ENCODE peak calls at places on chromosomes 7 and 10, in eight cellular contexts. N is mammary epithelial cell, U is hippocampal formation, A is heart right ventricle, O is H4, J is endothelial cell of umbilical vein, H is mesothelial cell of epicardium, R is glutamatergic neuron. T is an unnamed sample.

GRCh38 chr7:116339564-116339963 is 129.2 kb downstream of the TES start:
- DNase-seq in N (no peak), J (peak), O (no peak), H (no peak), R (no peak), U (no peak), A (no peak), T (no peak)

GRCh38 chr7:13875496-13876074 is 113.9 kb downstream of the ETV1 start:
- DNase-seq in H (no peak), J (no peak), O (no peak), R (no peak), N (no peak), U (no peak), A (no peak), T (no peak)

GRCh38 chr7:131921016-131921415 is 364.6 kb upstream of the PODXL start:
- DNase-seq in U (no peak), H (no peak), O (no peak), A (no peak), R (no peak), N (no peak), J (no peak), T (no peak)

GRCh38 chr7:69871886-69872592 is 273.8 kb downstream of the AUTS2 start:
- DNase-seq in R (no peak), U (no peak), N (no peak), A (no peak), J (no peak), O (no peak), H (no peak), T (no peak)

GRCh38 chr10:46308666-46309450 is 22.1 kb downstream of the ANTXRL start:
- DNase-seq in J (no peak), N (no peak), H (no peak), O (no peak), U (no peak), R (no peak), A (peak), T (no peak)

GRCh38 chr7:97405842-97406241 is 288.3 kb downstream of the SDHAF3 start:
- DNase-seq in A (no peak), H (no peak), R (no peak), U (no peak), J (no peak), N (no peak), O (no peak), T (no peak)

GRCh38 chr10:21329995-21330627 is 195.4 kb downstream of the SKIDA1 start:
- DNase-seq in J (peak), N (peak), O (peak), R (no peak), H (no peak), U (no peak), A (peak), T (no peak)

GRCh38 chr7:26083113-26083512 is 68.9 kb upstream of the NFE2L3 start:
- DNase-seq in J (no peak), R (no peak), N (peak), U (no peak), A (no peak), O (peak), H (no peak), T (no peak)

GRCh38 chr10:60427709-60428386 is 38.2 kb upstream of the ANK3 start:
- DNase-seq in J (no peak), H (no peak), A (no peak), O (no peak), U (no peak), R (no peak), N (no peak), T (no peak)

GRCh38 chr10:103076996-103077395 is 116.1 kb downstream of the NT5C2 start:
- DNase-seq in N (no peak), H (no peak), O (no peak), R (no peak), A (no peak), J (no peak), U (no peak), T (no peak)

GRCh38 chr10:17733620-17734019 is 18.4 kb upstream of the TMEM236 start:
- DNase-seq in A (no peak), R (no peak), O (no peak), N (no peak), H (no peak), U (no peak), J (no peak), T (no peak)

GRCh38 chr7:98210513-98211220 is 572 bp upstream of the BHLHA15 start:
- DNase-seq in H (no peak), R (no peak), N (no peak), U (no peak), O (no peak), A (no peak), J (no peak), T (peak)

GRCh38 chr10:52631648-52632047 is 140.9 kb downstream of the MBL2 start:
- DNase-seq in O (no peak), J (no peak), H (no peak), N (no peak), R (no peak), U (no peak), A (no peak), T (no peak)

GRCh38 chr10:50512743-50513416 is 110.9 kb downstream of the SGMS1 start:
- DNase-seq in A (no peak), R (no peak), N (no peak), O (no peak), H (no peak), U (no peak), J (no peak), T (no peak)

GRCh38 chr7:129091484-129092002 is 36.6 kb upstream of the TNPO3 start:
- DNase-seq in J (peak), N (peak), H (peak), U (peak), A (peak), R (peak), O (peak), T (no peak)

GRCh38 chr10:124007102-124007772 is 86.2 kb downstream of the CHST15 start:
- DNase-seq in R (peak), J (no peak), N (no peak), A (no peak), O (no peak), H (no peak), U (no peak), T (no peak)

GRCh38 chr7:135714534-135715009 is 13.4 kb downstream of the SLC13A4 start:
- DNase-seq in U (no peak), O (peak), H (no peak), J (no peak), N (peak), A (no peak), R (peak), T (no peak)

GRCh38 chr10:104276192-104276591 is 7.2 kb downstream of the GSTO2 start:
- DNase-seq in N (no peak), J (no peak), U (no peak), A (no peak), H (no peak), R (no peak), O (no peak), T (no peak)

GRCh38 chr10:452512-453504 is 236.7 kb downstream of the DIP2C start:
- DNase-seq in A (no peak), R (peak), J (no peak), O (no peak), U (peak), H (no peak), N (no peak), T (peak)

GRCh38 chr7:40194743-40195142 is 59.9 kb downstream of the SUGCT start:
- DNase-seq in O (no peak), U (no peak), N (peak), J (peak), R (no peak), H (no peak), A (no peak), T (no peak)

GRCh38 chr7:142228681-142229080 is 29.2 kb downstream of the PRSS58 start:
- DNase-seq in J (no peak), O (no peak), R (no peak), H (no peak), A (no peak), U (no peak), N (no peak), T (no peak)

GRCh38 chr10:131979821-131980270 is 1.9 kb downstream of the BNIP3 start:
- DNase-seq in J (peak), R (peak), H (no peak), A (peak), N (no peak), U (no peak), O (no peak), T (no peak)

GRCh38 chr7:95951997-95952795 is 179.8 kb downstream of the DYNC1I1 start:
- DNase-seq in J (no peak), U (no peak), N (no peak), O (no peak), A (no peak), H (no peak), R (no peak), T (no peak)

GRCh38 chr7:131219277-131220041 is 108.2 kb upstream of the MKLN1 start:
- DNase-seq in U (peak), H (no peak), N (no peak), R (no peak), A (peak), O (no peak), J (no peak), T (peak)

GRCh38 chr10:95655571-95656290 is 780 bp downstream of the ALDH18A1 start:
- DNase-seq in J (peak), N (peak), A (no peak), R (no peak), O (no peak), H (no peak), U (no peak), T (no peak)

GRCh38 chr10:50536617-50537252 is 87.0 kb downstream of the SGMS1 start:
- DNase-seq in R (no peak), H (no peak), U (no peak), N (peak), O (no peak), J (peak), A (no peak), T (no peak)

GRCh38 chr7:107874605-107875446 is 16.2 kb upstream of the DLD start:
- DNase-seq in N (peak), U (no peak), A (peak), H (no peak), R (no peak), J (peak), O (peak), T (peak)

GRCh38 chr7:142863891-142864685 is 9.2 kb downstream of the EPHB6 start:
- DNase-seq in U (no peak), O (no peak), H (no peak), J (no peak), R (no peak), N (no peak), A (no peak), T (no peak)

GRCh38 chr10:72746606-72747357 is 54.8 kb downstream of the MCU start:
- DNase-seq in A (no peak), H (no peak), O (no peak), J (peak), U (no peak), N (no peak), R (no peak), T (no peak)

GRCh38 chr10:127033116-127033515 is 127.9 kb downstream of the DOCK1 start:
- DNase-seq in R (no peak), N (no peak), O (no peak), J (no peak), H (no peak), A (no peak), U (no peak), T (no peak)

GRCh38 chr7:55964261-55964801 is at the start of gene NIPSNAP2:
- DNase-seq in R (peak), H (peak), A (no peak), O (peak), J (peak), N (peak), U (peak), T (peak)

GRCh38 chr10:44853148-44853734 is 57.9 kb upstream of the TMEM72 start:
- DNase-seq in H (no peak), U (no peak), N (no peak), A (no peak), R (no peak), J (peak), O (peak), T (no peak)

T was measured in anterior cingulate cortex.